ENCODE peak calls at places on chromosomes 4 and X, in seven cellular contexts. A is NB4, K is astrocyte of the spinal cord, Z is dorsolateral prefrontal cortex, W is ascending aorta, G is lower leg skin, U is IMR-90. O is an unnamed sample.
A peak's percentile ranks its signal among the peaks of the same experiment; 100 is the strongest.

GRCh38 chr4:42519803-42520417 is 122.6 kb downstream of the SHISA3 start:
- DNase-seq in A (peak; percentile 65), K (peak; percentile 61), Z (no peak), W (no peak), G (peak; percentile 43), U (peak; percentile 48), O (peak; percentile 24)

GRCh38 chr4:21304061-21304541 is 603.8 kb downstream of the PACRGL start:
- DNase-seq in A (no peak), K (no peak), Z (peak; percentile 33), W (no peak), G (no peak), U (no peak), O (no peak)

GRCh38 chr4:56271121-56271520 is 116.2 kb downstream of the AASDH start:
- DNase-seq in A (no peak), K (no peak), Z (no peak), W (no peak), G (no peak), U (no peak), O (no peak)

GRCh38 chrX:151386838-151387459 is 10.1 kb upstream of the VMA21 start:
- DNase-seq in A (no peak), K (no peak), Z (no peak), W (no peak), G (peak; percentile 17), U (peak; percentile 3), O (no peak)

GRCh38 chr4:162791321-162791720 is 375.4 kb downstream of the NAF1 start:
- DNase-seq in A (no peak), K (no peak), Z (no peak), W (no peak), G (no peak), U (no peak), O (no peak)

GRCh38 chr4:39068907-39069306 is 6.9 kb downstream of the KLHL5 start:
- DNase-seq in A (no peak), K (no peak), Z (no peak), W (no peak), G (no peak), U (no peak), O (no peak)

GRCh38 chr4:13561673-13562072 is 17.4 kb upstream of the NKX3-2 start:
- DNase-seq in A (no peak), K (no peak), Z (no peak), W (no peak), G (no peak), U (no peak), O (no peak)

GRCh38 chrX:71301195-71301924 is at the start of gene ITGB1BP2:
- DNase-seq in A (peak; percentile 42), K (no peak), Z (no peak), W (no peak), G (no peak), U (peak; percentile 57), O (no peak)

GRCh38 chr4:25401066-25401465 is 24.0 kb downstream of the ANAPC4 start:
- DNase-seq in A (no peak), K (peak; percentile 27), Z (no peak), W (no peak), G (no peak), U (peak; percentile 67), O (no peak)

GRCh38 chr4:8035371-8035780 is 95.7 kb upstream of the AFAP1 start:
- DNase-seq in A (peak; percentile 88), K (peak; percentile 61), Z (no peak), W (no peak), G (no peak), U (peak; percentile 51), O (no peak)

GRCh38 chr4:158798062-158798461 is 29.2 kb downstream of the FNIP2 start:
- DNase-seq in A (no peak), K (no peak), Z (no peak), W (no peak), G (no peak), U (no peak), O (no peak)

GRCh38 chr4:188432328-188432727 is 293.1 kb downstream of the TRIML1 start:
- DNase-seq in A (no peak), K (no peak), Z (no peak), W (no peak), G (no peak), U (peak; percentile 26), O (no peak)

GRCh38 chr4:143127621-143128020 is 57.1 kb upstream of the USP38 start:
- DNase-seq in A (no peak), K (no peak), Z (no peak), W (no peak), G (no peak), U (no peak), O (no peak)

GRCh38 chr4:8115203-8115520 is 43.5 kb downstream of the ABLIM2 start:
- DNase-seq in A (no peak), K (no peak), Z (no peak), W (no peak), G (no peak), U (no peak), O (no peak)

GRCh38 chrX:129652565-129653169 is 2.1 kb downstream of the APLN start:
- DNase-seq in A (no peak), K (no peak), Z (no peak), W (no peak), G (no peak), U (no peak), O (no peak)

GRCh38 chr4:114879916-114880315 is 233.5 kb downstream of the NDST4 start:
- DNase-seq in A (no peak), K (no peak), Z (no peak), W (no peak), G (no peak), U (no peak), O (no peak)

GRCh38 chr4:84146300-84146942 is 352.7 kb downstream of the NKX6-1 start:
- DNase-seq in A (no peak), K (no peak), Z (no peak), W (no peak), G (no peak), U (no peak), O (no peak)

GRCh38 chr4:20348411-20348810 is 96.7 kb downstream of the SLIT2 start:
- DNase-seq in A (no peak), K (no peak), Z (no peak), W (no peak), G (no peak), U (no peak), O (no peak)

GRCh38 chrX:152149648-152150047 is 11.3 kb upstream of the MAGEA10 start:
- DNase-seq in A (no peak), K (no peak), Z (no peak), W (no peak), G (no peak), U (no peak), O (no peak)

GRCh38 chr4:115763051-115763450 is 649.6 kb upstream of the NDST4 start:
- DNase-seq in A (no peak), K (no peak), Z (no peak), W (no peak), G (no peak), U (no peak), O (no peak)

GRCh38 chr4:13783800-13784411 is 156.4 kb upstream of the BOD1L1 start:
- DNase-seq in A (no peak), K (peak; percentile 30), Z (peak; percentile 48), W (no peak), G (no peak), U (no peak), O (no peak)

GRCh38 chrX:128294198-128294597 is 242.0 kb upstream of the ACTRT1 start:
- DNase-seq in A (no peak), K (no peak), Z (no peak), W (no peak), G (no peak), U (no peak), O (no peak)

GRCh38 chrX:104310084-104310483 is 55.4 kb upstream of the ESX1 start:
- DNase-seq in A (peak; percentile 13), K (peak; percentile 49), Z (no peak), W (no peak), G (no peak), U (peak; percentile 47), O (no peak)

GRCh38 chr4:27764526-27764837 is 903.8 kb downstream of the STIM2 start:
- DNase-seq in A (no peak), K (no peak), Z (no peak), W (no peak), G (no peak), U (no peak), O (no peak)

GRCh38 chr4:101027721-101028120 is 319.6 kb downstream of the PPP3CA start:
- DNase-seq in A (no peak), K (no peak), Z (no peak), W (no peak), G (no peak), U (no peak), O (no peak)

GRCh38 chrX:136608295-136608933 is 39.5 kb upstream of the CD40LG start:
- DNase-seq in A (peak; percentile 57), K (peak; percentile 12), Z (no peak), W (no peak), G (peak; percentile 12), U (no peak), O (no peak)
- TF ChIP-seq CTCF in A (peak; percentile 13), K (peak; percentile 23), Z (no peak), W (peak; percentile 15), G (no peak), U (peak; percentile 11), O (peak; percentile 18)

GRCh38 chr4:184253072-184253420 is 35.4 kb upstream of the ENPP6 start:
- DNase-seq in A (no peak), K (no peak), Z (no peak), W (no peak), G (no peak), U (no peak), O (no peak)

GRCh38 chr4:184255361-184255760 is 37.7 kb upstream of the ENPP6 start:
- DNase-seq in A (no peak), K (no peak), Z (peak; percentile 35), W (no peak), G (peak; percentile 7), U (no peak), O (no peak)

GRCh38 chr4:184252136-184253071 is 34.7 kb upstream of the ENPP6 start:
- DNase-seq in A (no peak), K (no peak), Z (no peak), W (no peak), G (no peak), U (no peak), O (no peak)

GRCh38 chr4:184259081-184259480 is 41.4 kb upstream of the ENPP6 start:
- DNase-seq in A (no peak), K (no peak), Z (no peak), W (no peak), G (no peak), U (no peak), O (no peak)

GRCh38 chr4:184255917-184256642 is 38.4 kb upstream of the ENPP6 start:
- DNase-seq in A (no peak), K (no peak), Z (no peak), W (no peak), G (peak; percentile 3), U (no peak), O (no peak)
- TF ChIP-seq CTCF in A (no peak), K (no peak), Z (no peak), W (no peak), G (no peak), U (no peak), O (no peak)

DNA sequence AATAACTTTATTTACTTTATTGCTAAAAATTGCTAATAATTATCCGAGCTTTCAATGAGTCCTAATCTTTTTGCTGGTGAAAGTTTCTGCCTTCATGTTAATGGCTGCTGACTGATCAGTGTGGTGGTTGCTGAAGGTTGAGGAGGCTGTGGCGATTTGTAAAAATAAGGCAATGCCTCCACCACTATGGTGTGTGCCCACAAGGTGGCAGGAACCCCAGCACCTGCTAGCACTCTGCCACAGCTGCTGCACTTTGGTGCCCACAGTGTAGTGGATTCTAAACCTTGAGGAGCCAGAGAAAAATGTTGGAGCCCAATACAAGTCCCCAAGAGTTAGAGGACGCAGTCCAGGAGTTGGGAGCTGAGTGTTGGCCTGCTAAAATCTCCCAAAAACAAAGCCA is 1237.1 kb downstream of the PCDH19 start:
- DNase-seq in A (no peak), K (no peak), Z (no peak), W (no peak), G (no peak), U (no peak), O (no peak)
- TF ChIP-seq CTCF in A (no peak), K (no peak), Z (no peak), W (no peak), G (no peak), U (no peak), O (no peak)

GRCh38 chrX:132001127-132001526 is 22.0 kb upstream of the STK26 start:
- DNase-seq in A (no peak), K (no peak), Z (no peak), W (no peak), G (no peak), U (no peak), O (no peak)
- TF ChIP-seq CTCF in A (no peak), K (no peak), Z (no peak), W (no peak), G (no peak), U (no peak), O (no peak)